ENCODE peak calls at places on chromosomes 13 and 19, in four cellular contexts. Q is transverse colon, V is SK-N-SH, D is stomach. L is an unnamed sample. For H3K4me1, the result is how much of the 10 kb centered on the place peaks cover.

GRCh38 chr13:28138756-28139470 is 568 bp downstream of the PAN3 start:
- DNase-seq in D (peak), Q (peak), V (peak), L (peak)

GRCh38 chr13:111557921-111558699 is 237.7 kb downstream of the TEX29 start:
- DNase-seq in D (no peak), V (no peak), Q (no peak), L (no peak)

GRCh38 chr13:27830010-27830409 is 37.7 kb downstream of the GSX1 start:
- DNase-seq in V (peak), Q (peak), D (peak), L (peak)

GRCh38 chr19:49324801-49325491 is at the start of gene SLC6A16:
- DNase-seq in Q (no peak), D (no peak), V (no peak), L (no peak)

GRCh38 chr13:102550507-102550906 is 46.3 kb upstream of the TPP2 start:
- DNase-seq in D (no peak), V (no peak), Q (no peak), L (no peak)

GRCh38 chr13:54574791-54575190 is 1546.2 kb downstream of the OLFM4 start:
- DNase-seq in V (no peak), D (no peak), Q (no peak), L (no peak)

GRCh38 chr19:15300533-15301194 is 31.7 kb downstream of the BRD4 start:
- DNase-seq in V (no peak), Q (no peak), D (no peak), L (no peak)

GRCh38 chr13:42041017-42041683 is 7.3 kb upstream of the DGKH start:
- DNase-seq in D (peak), Q (peak), V (peak), L (peak)

GRCh38 chr19:49348305-49349188 is 13.3 kb downstream of the CD37 start:
- DNase-seq in V (no peak), D (no peak), Q (no peak), L (no peak)

GRCh38 chr13:99960663-99961440 is 10.7 kb downstream of the ZIC5 start:
- DNase-seq in D (peak), V (no peak), Q (no peak), L (no peak)

GRCh38 chr13:30466358-30466714 is 600 bp upstream of the HMGB1 start:
- DNase-seq in Q (no peak), V (no peak), D (no peak), L (no peak)

GRCh38 chr13:110426745-110427144 is 119.7 kb downstream of the COL4A2 start:
- DNase-seq in D (no peak), Q (no peak), V (no peak), L (no peak)

GRCh38 chr13:110425444-110425780 is 118.3 kb downstream of the COL4A2 start:
- DNase-seq in D (no peak), Q (no peak), V (no peak), L (no peak)

GRCh38 chr13:110431425-110431824 is 124.3 kb downstream of the COL4A2 start:
- DNase-seq in V (no peak), Q (no peak), D (no peak), L (no peak)

GRCh38 chr13:110430391-110431338 is 123.6 kb downstream of the COL4A2 start:
- DNase-seq in D (no peak), V (no peak), Q (no peak), L (no peak)

DNA sequence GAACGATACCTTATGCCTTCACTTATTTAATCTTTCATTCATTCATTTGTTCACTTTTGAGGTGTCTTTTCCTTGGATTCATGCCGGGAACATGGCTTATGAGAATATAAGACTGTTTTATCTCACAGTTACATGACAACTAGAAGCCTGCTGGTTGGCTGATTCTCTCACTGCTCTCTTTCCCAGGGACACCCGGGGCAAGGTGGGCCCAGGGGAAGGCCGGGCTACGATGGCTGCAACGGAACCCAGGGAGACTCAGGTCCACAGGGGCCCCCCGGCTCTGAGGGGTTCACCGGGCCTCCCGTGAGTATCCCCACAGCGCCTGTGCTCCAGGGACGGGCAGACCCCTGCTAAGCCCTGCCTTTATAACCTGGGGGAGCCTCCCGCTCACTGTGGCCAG is 121.2 kb downstream of the COL4A2 start:
- DNase-seq in Q (no peak), D (no peak), V (no peak), L (no peak)
- TF ChIP-seq POLR2AphosphoS5 in Q (no peak), D (no peak), V (no peak), L (no peak)

DNA sequence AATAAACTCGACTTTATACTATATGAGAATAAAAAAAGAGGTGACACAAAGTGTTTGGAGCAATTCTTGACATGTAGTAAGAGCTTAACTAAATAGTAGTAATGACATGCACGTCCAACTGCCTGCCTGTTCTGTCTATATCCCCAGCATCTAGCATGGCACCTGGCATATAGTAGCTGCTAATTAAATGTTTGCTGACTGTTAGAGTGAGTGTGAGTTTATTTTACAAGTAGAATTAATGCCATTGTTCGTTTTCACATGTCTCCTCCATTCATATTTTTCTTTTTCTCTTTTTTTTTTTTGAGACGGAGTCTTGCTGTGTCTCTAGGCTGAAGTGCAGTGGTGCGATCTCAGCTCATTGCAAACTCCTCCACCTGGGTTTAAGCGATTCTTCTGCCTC is 38.4 kb upstream of the RNF113B start:
- DNase-seq in D (no peak), V (no peak), Q (no peak), L (no peak)
- H3K4me1 ChIP-seq in D (half or more), V (under half), Q (under half), L (under half)

GRCh38 chr19:41862445-41862986 is 2.5 kb downstream of the RPS19 start:
- DNase-seq in V (no peak), Q (no peak), D (no peak), L (no peak)
- TF ChIP-seq POLR2AphosphoS5 in V (no peak), Q (no peak), D (no peak), L (no peak)

GRCh38 chr13:105971720-105972119 is 563.7 kb downstream of the EFNB2 start:
- DNase-seq in Q (no peak), V (no peak), D (no peak), L (no peak)
- H3K4me1 ChIP-seq in Q (under half), V (under half), D (under half), L (under half)

DNA sequence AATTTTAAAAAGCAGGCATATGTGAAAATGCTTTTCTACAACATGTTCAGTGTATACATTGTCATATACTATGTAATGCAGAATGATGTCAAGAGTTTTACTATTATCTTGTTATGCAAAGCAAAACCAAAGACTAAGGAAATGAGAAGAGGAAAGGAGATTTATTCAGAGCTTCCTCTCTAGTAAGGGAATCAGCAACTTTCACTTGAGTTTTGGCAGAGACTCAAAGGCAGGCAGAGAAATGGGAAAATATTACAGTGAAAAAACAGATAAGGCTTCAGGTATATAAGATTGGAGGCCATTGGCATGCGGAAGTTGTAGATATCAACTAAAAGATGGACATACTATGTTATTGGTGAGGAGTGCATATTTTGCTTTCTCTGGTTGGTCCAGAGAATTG is 512.0 kb upstream of the PCDH20 start:
- DNase-seq in V (no peak), Q (no peak), D (no peak), L (no peak)
- TF ChIP-seq POLR2AphosphoS5 in V (no peak), Q (no peak), D (peak), L (no peak)

GRCh38 chr19:3386447-3387234 is 20.3 kb downstream of the NFIC start:
- DNase-seq in D (no peak), Q (no peak), V (peak), L (no peak)
- H3K4me1 ChIP-seq in D (half or more), Q (half or more), V (half or more), L (under half)

L was measured in prostate gland.